ENCODE peak calls at places on chromosomes 11 and 22, in five cellular contexts. S is endothelial cell, N is fibroblast of mammary gland, W is WTC11, H is neural crest cell. Q is an unnamed sample.

GRCh38 chr11:64034411-64034811 is 1.3 kb upstream of the FLRT1 start:
- DNase-seq in S (no peak), N (no peak), W (peak), H (no peak), Q (no peak)

GRCh38 chr22:41264408-41264941 is 21.5 kb downstream of the RANGAP1 start:
- DNase-seq in S (no peak), N (no peak), W (no peak), H (no peak), Q (no peak)

GRCh38 chr11:126547161-126547560 is 191.7 kb downstream of the ST3GAL4 start:
- DNase-seq in S (no peak), N (peak), W (no peak), H (no peak), Q (no peak)

GRCh38 chr22:29145321-29146072 is 60.2 kb upstream of the EMID1 start:
- DNase-seq in S (no peak), N (no peak), W (no peak), H (no peak), Q (peak)

GRCh38 chr11:130389315-130389935 is 39.0 kb downstream of the ADAMTS8 start:
- DNase-seq in S (no peak), N (no peak), W (no peak), H (no peak), Q (no peak)

GRCh38 chr11:86676533-86677154 is 4.2 kb upstream of the ME3 start:
- DNase-seq in S (peak), N (no peak), W (peak), H (no peak), Q (no peak)

GRCh38 chr11:70547821-70548670 is 149.7 kb downstream of the CTTN start:
- DNase-seq in S (no peak), N (no peak), W (no peak), H (no peak), Q (peak)

GRCh38 chr22:22208657-22209056 is 35.9 kb upstream of the VPREB1 start:
- DNase-seq in S (no peak), N (no peak), W (no peak), H (no peak), Q (no peak)

GRCh38 chr11:130020323-130020722 is 17.7 kb upstream of the PRDM10 start:
- DNase-seq in S (no peak), N (no peak), W (no peak), H (no peak), Q (no peak)

GRCh38 chr22:37117092-37117491 is 7.6 kb upstream of the TMPRSS6 start:
- DNase-seq in S (no peak), N (no peak), W (no peak), H (no peak), Q (no peak)

GRCh38 chr22:43273902-43274484 is 69.2 kb downstream of the SCUBE1 start:
- DNase-seq in S (peak), N (peak), W (peak), H (peak), Q (peak)

GRCh38 chr11:2072551-2073261 is 66.5 kb downstream of the IGF2 start:
- DNase-seq in S (no peak), N (no peak), W (no peak), H (no peak), Q (peak)

GRCh38 chr22:49756201-49756600 is 71.5 kb downstream of the BRD1 start:
- DNase-seq in S (no peak), N (no peak), W (no peak), H (no peak), Q (peak)

GRCh38 chr11:28257761-28258160 is 149.6 kb downstream of the METTL15 start:
- DNase-seq in S (no peak), N (no peak), W (no peak), H (no peak), Q (no peak)

GRCh38 chr22:44026630-44027511 is 2.8 kb downstream of the PARVB start:
- DNase-seq in S (peak), N (peak), W (no peak), H (no peak), Q (peak)

GRCh38 chr22:25930710-25931353 is 188.8 kb downstream of the MYO18B start:
- DNase-seq in S (no peak), N (no peak), W (no peak), H (no peak), Q (no peak)

GRCh38 chr11:107397357-107397756 is 60.3 kb downstream of the CWF19L2 start:
- DNase-seq in S (no peak), N (no peak), W (peak), H (no peak), Q (no peak)
- TF ChIP-seq CTCF in S (no peak), N (no peak), W (no peak), H (no peak), Q (no peak)

GRCh38 chr11:37449146-37449545 is 851.1 kb upstream of the RAG2 start:
- DNase-seq in S (no peak), N (peak), W (no peak), H (no peak), Q (no peak)
- TF ChIP-seq CTCF in S (peak), N (peak), W (no peak), H (peak), Q (no peak)

GRCh38 chr11:15177491-15177890 is 62.8 kb downstream of the INSC start:
- DNase-seq in S (no peak), N (no peak), W (no peak), H (no peak), Q (no peak)
- TF ChIP-seq CTCF in S (no peak), N (no peak), W (no peak), H (no peak), Q (no peak)

GRCh38 chr11:67119577-67120391 is 721 bp downstream of the KDM2A start:
- DNase-seq in S (peak), N (no peak), W (peak), H (peak), Q (no peak)
- TF ChIP-seq CTCF in S (no peak), N (no peak), W (no peak), H (no peak), Q (no peak)